ENCODE peak calls at places on chromosomes 11 and 22, in ten cellular contexts. O is sigmoid colon, I is HL-60, L is breast epithelium, W is HCT116, F is transverse colon, S is GM12891, A is stomach, B is Panc1, N is HepG2. M is an unnamed sample.

GRCh38 chr11:1078191-1078601 is 3.5 kb downstream of the MUC2 start:
- DNase-seq in B (no peak), O (peak; percentile 57), A (no peak), L (peak; percentile 33), N (no peak), I (no peak), S (no peak), W (no peak), F (no peak), M (no peak)

GRCh38 chr11:117073539-117073938 is 24.7 kb downstream of the SIK3 start:
- DNase-seq in O (no peak), I (no peak), W (no peak), S (no peak), L (no peak), N (no peak), A (no peak), B (no peak), F (no peak), M (no peak)

GRCh38 chr11:74085542-74085892 is 76.6 kb upstream of the UCP3 start:
- DNase-seq in B (no peak), F (no peak), I (peak; percentile 3), A (no peak), L (no peak), W (no peak), O (no peak), N (peak; percentile 15), S (no peak), M (no peak)

GRCh38 chr22:44758354-44758969 is 6.1 kb downstream of the ARHGAP8 start:
- DNase-seq in A (no peak), B (no peak), W (no peak), F (no peak), S (no peak), L (no peak), I (no peak), O (no peak), N (no peak), M (no peak)

GRCh38 chr11:83051760-83052671 is 19.7 kb downstream of the RAB30 start:
- DNase-seq in B (peak; percentile 84), I (no peak), N (no peak), F (no peak), O (peak; percentile 84), S (no peak), L (no peak), W (no peak), A (no peak), M (peak; percentile 94)

GRCh38 chr11:58059011-58059358 is 28.2 kb downstream of the OR6Q1 start:
- DNase-seq in A (no peak), L (no peak), B (no peak), I (no peak), S (no peak), N (peak; percentile 82), W (no peak), O (no peak), F (no peak), M (peak; percentile 88)

GRCh38 chr11:75557649-75558494 is 4.2 kb upstream of the SERPINH1 start:
- DNase-seq in N (no peak), I (no peak), O (peak; percentile 89), F (peak; percentile 41), S (no peak), B (no peak), L (no peak), A (no peak), W (no peak), M (peak; percentile 76)

GRCh38 chr11:75472081-75472732 is 39.2 kb upstream of the KLHL35 start:
- DNase-seq in F (no peak), O (no peak), A (no peak), I (no peak), W (no peak), S (no peak), N (no peak), B (no peak), L (no peak), M (no peak)

GRCh38 chr11:2093575-2094353 is 45.4 kb downstream of the IGF2 start:
- DNase-seq in L (peak; percentile 81), A (peak; percentile 40), O (peak; percentile 57), I (no peak), B (no peak), F (no peak), W (no peak), N (no peak), S (no peak), M (no peak)

GRCh38 chr11:12897390-12897789 is 111.7 kb upstream of the RASSF10 start:
- DNase-seq in S (no peak), W (no peak), L (no peak), F (no peak), N (no peak), A (no peak), I (no peak), B (no peak), O (no peak), M (no peak)

GRCh38 chr11:72594493-72595291 is 79.5 kb downstream of the PDE2A start:
- DNase-seq in L (no peak), O (no peak), N (no peak), F (no peak), I (no peak), B (no peak), W (no peak), S (no peak), A (no peak), M (no peak)

GRCh38 chr11:79050784-79051183 is 390.0 kb downstream of the TENM4 start:
- DNase-seq in N (no peak), A (no peak), I (no peak), W (no peak), B (no peak), F (no peak), O (no peak), L (no peak), S (no peak), M (no peak)

GRCh38 chr11:73273246-73273890 is 1.2 kb downstream of the P2RY6 start:
- DNase-seq in N (no peak), I (no peak), B (no peak), O (peak; percentile 56), F (no peak), W (no peak), L (no peak), A (peak; percentile 15), S (no peak), M (no peak)

GRCh38 chr11:131157678-131158077 is 212.7 kb upstream of the NTM start:
- DNase-seq in N (no peak), W (no peak), F (no peak), I (no peak), A (no peak), S (no peak), O (no peak), B (no peak), L (no peak), M (no peak)

GRCh38 chr11:119085523-119085878 is 820 bp downstream of the HMBS start:
- DNase-seq in N (no peak), F (peak; percentile 35), I (no peak), L (no peak), W (no peak), S (no peak), O (no peak), B (no peak), A (no peak), M (no peak)

GRCh38 chr11:9802291-9802861 is 138.5 kb downstream of the SWAP70 start:
- DNase-seq in O (no peak), A (no peak), S (no peak), F (no peak), W (no peak), I (no peak), B (no peak), N (no peak), L (no peak), M (no peak)
- TF ChIP-seq POLR2AphosphoS5 in O (peak; percentile 77), A (no peak), S (no peak), F (peak; percentile 81), W (no peak), I (no peak), B (no peak), N (no peak), L (no peak), M (no peak)

GRCh38 chr22:46793497-46793896 is 31.0 kb downstream of the TBC1D22A start:
- DNase-seq in N (no peak), L (peak; percentile 6), W (no peak), B (no peak), A (peak; percentile 17), O (peak; percentile 62), I (no peak), S (no peak), F (no peak), M (no peak)

GRCh38 chr22:46792061-46792796 is 29.8 kb downstream of the TBC1D22A start:
- DNase-seq in S (no peak), N (no peak), B (no peak), I (no peak), O (peak; percentile 62), A (no peak), L (peak; percentile 40), W (no peak), F (no peak), M (peak; percentile 78)

GRCh38 chr22:46789992-46790391 is 27.5 kb downstream of the TBC1D22A start:
- DNase-seq in L (no peak), A (no peak), I (no peak), N (no peak), S (no peak), O (peak; percentile 34), F (no peak), W (no peak), B (no peak), M (no peak)

GRCh38 chr22:46792841-46793261 is 30.4 kb downstream of the TBC1D22A start:
- DNase-seq in B (no peak), O (peak; percentile 43), L (peak; percentile 34), W (no peak), A (peak; percentile 16), F (no peak), S (no peak), N (no peak), I (no peak), M (no peak)

GRCh38 chr22:46791201-46791731 is 28.8 kb downstream of the TBC1D22A start:
- DNase-seq in O (peak; percentile 84), B (no peak), S (no peak), W (no peak), I (peak; percentile 81), N (no peak), A (peak; percentile 43), L (no peak), F (peak; percentile 53), M (peak; percentile 42)
- TF ChIP-seq POLR2AphosphoS5 in O (no peak), B (no peak), S (no peak), W (no peak), I (peak; percentile 77), N (no peak), A (no peak), L (no peak), F (no peak), M (no peak)

GRCh38 chr22:26579331-26579886 is 10.5 kb downstream of the TPST2 start:
- DNase-seq in B (no peak), A (peak; percentile 35), F (peak; percentile 62), O (no peak), I (peak; percentile 88), L (no peak), N (no peak), S (peak; percentile 62), W (no peak), M (no peak)
- TF ChIP-seq POLR2AphosphoS5 in B (no peak), A (no peak), F (no peak), O (no peak), I (peak; percentile 68), L (no peak), N (no peak), S (no peak), W (no peak), M (no peak)

DNA sequence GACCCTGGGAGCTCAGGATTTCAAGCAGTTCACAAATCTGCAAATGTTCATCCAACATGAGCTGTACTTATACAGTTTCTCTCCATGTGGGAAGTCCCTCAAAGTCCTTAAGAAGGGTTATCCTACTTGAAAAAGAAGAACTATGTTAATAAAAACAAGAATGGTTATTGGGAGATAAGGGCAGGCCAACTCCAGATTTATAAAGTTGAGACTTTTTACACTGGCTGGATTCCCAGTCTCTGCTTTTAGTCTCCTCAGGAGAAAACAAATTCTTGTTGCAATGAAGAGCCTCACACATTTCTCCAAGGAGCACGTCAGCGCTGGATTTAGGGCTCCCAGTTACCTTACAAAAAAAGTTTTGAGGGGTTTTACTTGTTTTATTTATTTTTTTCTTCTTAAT is 34.1 kb upstream of the CTTN start:
- DNase-seq in B (no peak), W (no peak), O (no peak), A (no peak), N (no peak), S (no peak), L (no peak), I (no peak), F (no peak), M (no peak)
- TF ChIP-seq POLR2AphosphoS5 in B (no peak), W (no peak), O (no peak), A (no peak), N (no peak), S (no peak), L (no peak), I (no peak), F (no peak), M (no peak)

M was measured in endothelial cell of umbilical vein.